ENCODE peak calls at places on chromosomes 13 and 19, in nine cellular contexts. Y is mesothelial cell of epicardium; C is substantia nigra; H is stromal cell of bone marrow; X is fibroblast of the conjunctiva; O is activated CD4-positive, alpha-beta T cell treated with anti-CD3 and anti-CD28 coated beads, Interleukin-2, amount 50 U/mL, for 24 hours; B is stimulated activated CD4-positive, alpha-beta T cell treated with anti-CD3 and anti-CD28 coated beads, Interleukin-1b, Interleukin-23, amount 100 ng/mL, for 1 hour; V is left cardiac atrium; W is kidney tubule cell. N is an unnamed sample.

GRCh38 chr13:27270594-27271520 is at the start of gene RASL11A:
- DNase-seq in Y (peak), O (peak), W (peak), B (peak), X (peak), H (peak), C (peak), V (peak), N (peak)

GRCh38 chr19:28961772-28962500 is 251.0 kb downstream of the UQCRFS1 start:
- DNase-seq in X (no peak), O (no peak), V (no peak), Y (no peak), H (no peak), W (peak), C (no peak), B (no peak), N (no peak)

GRCh38 chr19:52590728-52591127 is 20.6 kb downstream of the ZNF701 start:
- DNase-seq in X (no peak), B (no peak), O (no peak), V (no peak), W (no peak), C (no peak), H (no peak), Y (no peak), N (no peak)

GRCh38 chr19:23070353-23070781 is 46.5 kb upstream of the ZNF730 start:
- DNase-seq in B (no peak), C (no peak), H (no peak), W (peak), V (peak), X (peak), Y (no peak), O (no peak), N (peak)

GRCh38 chr13:67736646-67737420 is 506.7 kb upstream of the PCDH9 start:
- DNase-seq in W (peak), H (peak), X (peak), Y (no peak), O (no peak), B (no peak), C (no peak), V (no peak), N (no peak)

GRCh38 chr19:42207767-42208259 is 9.7 kb downstream of the DEDD2 start:
- DNase-seq in O (no peak), B (no peak), Y (no peak), V (no peak), W (peak), X (no peak), C (no peak), H (peak), N (no peak)

GRCh38 chr13:52359534-52359933 is 46.4 kb downstream of the THSD1 start:
- DNase-seq in Y (no peak), B (no peak), X (peak), W (no peak), O (no peak), C (no peak), H (no peak), V (no peak), N (no peak)

GRCh38 chr19:56964526-56964925 is 124.0 kb upstream of the PEG3 start:
- DNase-seq in V (no peak), B (no peak), W (no peak), H (no peak), Y (no peak), C (no peak), X (no peak), O (no peak), N (no peak)

GRCh38 chr19:5094768-5095567 is 126.1 kb downstream of the KDM4B start:
- DNase-seq in B (no peak), C (no peak), O (no peak), Y (no peak), V (no peak), X (no peak), H (no peak), W (no peak), N (no peak)

GRCh38 chr19:1577090-1577928 is 9.2 kb upstream of the MEX3D start:
- DNase-seq in O (no peak), V (no peak), X (no peak), W (no peak), C (no peak), H (no peak), B (no peak), Y (no peak), N (no peak)

GRCh38 chr13:87674143-87674772 is 3.1 kb downstream of the SLITRK5 start:
- DNase-seq in W (no peak), X (no peak), H (no peak), O (no peak), B (no peak), C (no peak), Y (no peak), V (no peak), N (no peak)

GRCh38 chr19:40674291-40674690 is 16.2 kb downstream of the NUMBL start:
- DNase-seq in Y (no peak), C (no peak), H (no peak), V (no peak), X (no peak), O (no peak), W (no peak), B (no peak), N (no peak)

GRCh38 chr19:3852614-3853254 is 16.1 kb downstream of the ZFR2 start:
- DNase-seq in O (no peak), V (no peak), H (peak), X (peak), W (peak), B (no peak), C (no peak), Y (no peak), N (no peak)

GRCh38 chr19:43592800-43593350 is 3.1 kb downstream of the IRGQ start:
- DNase-seq in B (no peak), V (no peak), X (no peak), W (no peak), H (no peak), C (no peak), O (no peak), Y (no peak), N (no peak)

GRCh38 chr19:738509-739128 is 12.3 kb upstream of the MISP start:
- DNase-seq in B (no peak), O (no peak), V (no peak), W (no peak), Y (no peak), H (no peak), X (no peak), C (no peak), N (no peak)

GRCh38 chr13:46101488-46102289 is 3.1 kb downstream of the CPB2 start:
- DNase-seq in Y (no peak), O (no peak), W (peak), X (no peak), B (no peak), V (no peak), H (no peak), C (no peak), N (no peak)

GRCh38 chr19:53190253-53190652 is 2.9 kb downstream of the ZNF665 start:
- DNase-seq in V (no peak), C (no peak), X (no peak), Y (no peak), O (no peak), W (no peak), B (no peak), H (no peak), N (no peak)

GRCh38 chr19:8310342-8311055 is 2.3 kb upstream of the CD320 start:
- DNase-seq in O (no peak), B (no peak), V (peak), W (no peak), C (no peak), X (no peak), H (no peak), Y (no peak), N (no peak)

GRCh38 chr13:23965346-23965745 is 68.0 kb upstream of the C1QTNF9B start:
- DNase-seq in X (no peak), H (no peak), Y (no peak), O (no peak), W (no peak), V (no peak), C (no peak), B (no peak), N (no peak)

GRCh38 chr13:20353973-20354372 is 121.9 kb upstream of the GJB6 start:
- DNase-seq in H (peak), C (no peak), X (peak), W (peak), O (no peak), V (no peak), Y (no peak), B (no peak), N (no peak)

GRCh38 chr19:2253106-2254051 is 2.8 kb downstream of the JSRP1 start:
- DNase-seq in X (no peak), B (no peak), V (no peak), O (no peak), W (no peak), C (no peak), H (no peak), Y (no peak), N (peak)